ENCODE peak calls at places on chromosomes 4 and X, in eight cellular contexts. G, K, Q, X, W, T, D and A are unnamed samples.

GRCh38 chr4:83552924-83553323 is 17.0 kb downstream of the GPAT3 start:
- DNase-seq in G (peak), K (no peak), Q (no peak), X (no peak), W (peak), T (no peak), D (no peak), A (peak)

GRCh38 chr4:63742882-63743281 is 666.4 kb downstream of the TECRL start:
- DNase-seq in G (no peak), K (no peak), Q (no peak), X (no peak), W (no peak), T (no peak), D (no peak), A (no peak)

GRCh38 chr4:113730467-113731216 is 30.9 kb downstream of the CAMK2D start:
- DNase-seq in G (no peak), K (no peak), Q (no peak), X (no peak), W (no peak), T (no peak), D (no peak), A (no peak)

GRCh38 chrX:103664363-103664762 is 22.1 kb downstream of the MORF4L2 start:
- DNase-seq in G (peak), K (no peak), Q (no peak), X (no peak), W (no peak), T (no peak), D (no peak), A (no peak)

GRCh38 chr4:4974727-4975126 is 44.5 kb downstream of the CYTL1 start:
- DNase-seq in G (no peak), K (no peak), Q (no peak), X (no peak), W (no peak), T (no peak), D (no peak), A (no peak)

GRCh38 chr4:181618896-181619295 is 624.3 kb upstream of the TENM3 start:
- DNase-seq in G (no peak), K (no peak), Q (no peak), X (no peak), W (no peak), T (no peak), D (no peak), A (no peak)

GRCh38 chr4:140049924-140050681 is 103.9 kb downstream of the MAML3 start:
- DNase-seq in G (no peak), K (peak), Q (no peak), X (no peak), W (peak), T (no peak), D (no peak), A (peak)

GRCh38 chr4:121139533-121140222 is 24.4 kb downstream of the TNIP3 start:
- DNase-seq in G (no peak), K (no peak), Q (peak), X (peak), W (peak), T (no peak), D (no peak), A (peak)

GRCh38 chr4:6855692-6856297 is 53.8 kb upstream of the TBC1D14 start:
- DNase-seq in G (no peak), K (peak), Q (peak), X (peak), W (peak), T (peak), D (no peak), A (peak)

GRCh38 chr4:55866973-55867574 is 13.6 kb downstream of the EXOC1 start:
- DNase-seq in G (peak), K (peak), Q (no peak), X (peak), W (peak), T (no peak), D (no peak), A (peak)

GRCh38 chrX:7925867-7926472 is 1.2 kb downstream of the PNPLA4 start:
- DNase-seq in G (peak), K (peak), Q (peak), X (peak), W (peak), T (peak), D (peak), A (peak)

GRCh38 chrX:153644356-153645125 is 2.5 kb upstream of the DUSP9 start:
- DNase-seq in G (no peak), K (no peak), Q (no peak), X (no peak), W (no peak), T (no peak), D (no peak), A (no peak)

GRCh38 chr4:122156819-122157218 is 4.7 kb downstream of the BLTP1 start:
- DNase-seq in G (no peak), K (no peak), Q (no peak), X (no peak), W (no peak), T (no peak), D (no peak), A (no peak)

GRCh38 chr4:57184378-57185031 is 74.3 kb upstream of the IGFBP7 start:
- DNase-seq in G (no peak), K (no peak), Q (no peak), X (no peak), W (no peak), T (no peak), D (no peak), A (no peak)

GRCh38 chrX:110178179-110178865 is 139.6 kb downstream of the AMMECR1 start:
- DNase-seq in G (peak), K (no peak), Q (no peak), X (no peak), W (no peak), T (no peak), D (no peak), A (no peak)

GRCh38 chrX:8453619-8454018 is 11.0 kb upstream of the VCX3B start:
- DNase-seq in G (no peak), K (no peak), Q (no peak), X (no peak), W (no peak), T (no peak), D (no peak), A (no peak)

GRCh38 chrX:139831689-139832456 is 101.0 kb downstream of the ATP11C start:
- DNase-seq in G (peak), K (no peak), Q (peak), X (peak), W (peak), T (no peak), D (no peak), A (peak)

GRCh38 chrX:26295425-26295824 is 79.5 kb downstream of the MAGEB5 start:
- DNase-seq in G (no peak), K (no peak), Q (no peak), X (no peak), W (no peak), T (no peak), D (no peak), A (no peak)

GRCh38 chr4:80610845-80611244 is 275.3 kb downstream of the CFAP299 start:
- DNase-seq in G (peak), K (no peak), Q (peak), X (peak), W (no peak), T (no peak), D (no peak), A (peak)

GRCh38 chrX:38087594-38087993 is 81.2 kb downstream of the SYTL5 start:
- DNase-seq in G (no peak), K (no peak), Q (no peak), X (no peak), W (no peak), T (no peak), D (no peak), A (no peak)

GRCh38 chr4:93475730-93476129 is 352.8 kb upstream of the ATOH1 start:
- DNase-seq in G (no peak), K (no peak), Q (no peak), X (no peak), W (no peak), T (no peak), D (no peak), A (no peak)

GRCh38 chr4:173490817-173491518 is 39.1 kb downstream of the HAND2 start:
- DNase-seq in G (no peak), K (no peak), Q (peak), X (peak), W (peak), T (no peak), D (no peak), A (peak)

GRCh38 chrX:11664211-11664888 is 1.4 kb downstream of the ARHGAP6 start:
- DNase-seq in G (peak), K (no peak), Q (no peak), X (peak), W (peak), T (no peak), D (peak), A (peak)

GRCh38 chr4:119025916-119026661 is 109.5 kb upstream of the MYOZ2 start:
- DNase-seq in G (peak), K (peak), Q (peak), X (peak), W (peak), T (peak), D (no peak), A (peak)

GRCh38 chr4:61425315-61425714 is 225.2 kb downstream of the ADGRL3 start:
- DNase-seq in G (no peak), K (no peak), Q (no peak), X (no peak), W (no peak), T (no peak), D (no peak), A (no peak)

GRCh38 chr4:81428002-81428401 is 43.7 kb downstream of the RASGEF1B start:
- DNase-seq in G (no peak), K (no peak), Q (no peak), X (no peak), W (no peak), T (no peak), D (no peak), A (no peak)

GRCh38 chrX:635428-636192 is 5.0 kb downstream of the SHOX start:
- DNase-seq in G (no peak), K (no peak), Q (no peak), X (no peak), W (no peak), T (no peak), D (no peak), A (no peak)

GRCh38 chr4:186472948-186473347 is 82.4 kb downstream of the MTNR1A start:
- DNase-seq in G (no peak), K (peak), Q (peak), X (peak), W (peak), T (no peak), D (no peak), A (peak)

GRCh38 chr4:2449051-2449450 is 19.9 kb upstream of the RNF4 start:
- DNase-seq in G (no peak), K (no peak), Q (no peak), X (no peak), W (no peak), T (no peak), D (no peak), A (no peak)

GRCh38 chr4:10715696-10716095 is 31.1 kb upstream of the CLNK start:
- DNase-seq in G (no peak), K (no peak), Q (no peak), X (peak), W (no peak), T (no peak), D (no peak), A (peak)

GRCh38 chr4:65880594-65880993 is 210.3 kb upstream of the EPHA5 start:
- DNase-seq in G (no peak), K (no peak), Q (no peak), X (no peak), W (peak), T (no peak), D (no peak), A (no peak)
- TF ChIP-seq CTCF in G (no peak), K (no peak), Q (no peak), X (no peak), W (no peak), T (no peak), D (no peak), A (no peak)

DNA sequence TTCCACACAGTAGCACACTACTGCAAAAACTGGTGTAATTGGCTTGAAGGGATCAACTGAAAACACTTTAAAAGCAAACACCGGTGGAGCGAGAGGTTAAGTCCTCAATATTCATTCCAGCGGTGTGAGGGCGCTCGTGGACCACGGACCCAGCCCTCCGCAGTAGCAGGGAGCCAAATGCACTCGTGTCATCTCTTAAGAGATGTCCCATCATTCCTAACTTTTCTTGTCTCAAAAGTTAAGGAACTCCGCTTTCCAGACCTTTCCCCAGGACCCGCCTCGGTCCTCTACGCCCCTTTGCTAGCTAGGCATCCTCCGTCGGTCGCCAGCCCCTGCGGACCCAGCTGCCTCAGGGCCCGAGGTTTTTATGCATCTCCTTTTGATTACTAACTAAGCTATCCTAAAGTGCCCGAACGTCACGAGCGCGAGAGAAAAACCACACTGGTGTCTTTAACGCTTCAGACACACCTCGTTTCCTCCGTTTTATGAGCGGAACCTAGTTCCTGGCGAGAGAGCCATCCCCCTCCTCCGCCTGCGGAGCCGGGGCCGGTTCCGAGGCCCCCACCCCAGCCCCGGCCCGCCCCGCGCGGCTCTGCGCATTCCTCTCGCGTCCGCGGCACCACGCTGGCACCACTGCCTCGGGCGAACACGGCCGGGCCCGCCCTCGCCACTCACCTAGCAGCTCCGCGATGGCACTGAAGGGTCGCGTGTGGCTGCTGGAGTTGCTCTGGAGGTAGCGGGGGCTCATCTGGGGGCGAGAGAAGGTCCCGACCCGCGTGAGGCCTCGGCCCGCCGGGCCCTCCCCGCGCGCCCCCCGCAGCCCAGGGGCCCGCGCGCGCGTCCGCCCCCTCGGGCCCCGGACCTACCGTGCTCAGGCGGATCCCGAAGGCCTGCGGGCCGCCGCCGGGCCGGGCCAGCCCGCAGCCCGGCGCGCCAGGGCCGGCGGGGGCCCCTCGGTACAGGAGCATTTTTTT is 723 bp downstream of the MORC4 start:
- DNase-seq in G (peak), K (peak), Q (no peak), X (peak), W (peak), T (peak), D (peak), A (peak)
- H3K4me3 ChIP-seq in G (peak), K (peak), Q (peak), X (peak), W (peak), T (peak), D (peak), A (peak)

GRCh38 chr4:172207258-172207657 is 394.1 kb downstream of the GALNTL6 start:
- DNase-seq in G (no peak), K (no peak), Q (no peak), X (no peak), W (no peak), T (no peak), D (no peak), A (no peak)

DNA sequence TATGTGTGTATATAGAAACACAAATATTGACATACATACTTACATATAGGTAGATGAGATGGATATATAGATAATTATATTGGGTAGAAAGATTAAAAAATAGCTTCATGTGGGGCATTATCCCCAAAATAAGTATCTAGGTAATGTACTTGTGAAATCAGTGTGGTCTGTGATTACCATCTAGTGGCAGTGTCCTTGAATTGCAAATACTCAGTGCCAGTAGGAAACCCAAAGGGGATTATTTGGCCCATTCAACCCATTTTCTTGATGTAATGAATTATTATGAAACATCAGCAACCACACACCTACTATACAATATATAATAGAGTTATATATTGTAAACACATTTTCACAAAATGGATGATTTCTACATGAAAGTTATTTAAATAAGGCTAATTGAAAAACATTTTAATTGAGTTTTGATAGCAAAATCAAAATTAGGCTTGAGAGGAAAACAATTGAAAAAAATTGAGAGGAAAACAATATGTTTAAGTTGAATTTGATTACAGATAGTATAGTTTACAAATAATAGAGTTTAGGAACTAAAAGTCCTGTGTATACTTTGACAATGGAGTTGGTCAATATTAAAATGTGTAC is 389.4 kb downstream of the GALNTL6 start:
- DNase-seq in G (no peak), K (peak), Q (peak), X (peak), W (peak), T (no peak), D (no peak), A (peak)
- TF ChIP-seq CTCF in G (no peak), K (peak), Q (peak), X (peak), W (peak), T (peak), D (peak), A (peak)

GRCh38 chr4:112706840-112707207 is 69.9 kb downstream of the LARP7 start:
- DNase-seq in G (no peak), K (no peak), Q (no peak), X (no peak), W (no peak), T (no peak), D (no peak), A (no peak)
- H3K4me3 ChIP-seq in G (no peak), K (peak), Q (no peak), X (no peak), W (no peak), T (peak), D (peak), A (no peak)

DNA sequence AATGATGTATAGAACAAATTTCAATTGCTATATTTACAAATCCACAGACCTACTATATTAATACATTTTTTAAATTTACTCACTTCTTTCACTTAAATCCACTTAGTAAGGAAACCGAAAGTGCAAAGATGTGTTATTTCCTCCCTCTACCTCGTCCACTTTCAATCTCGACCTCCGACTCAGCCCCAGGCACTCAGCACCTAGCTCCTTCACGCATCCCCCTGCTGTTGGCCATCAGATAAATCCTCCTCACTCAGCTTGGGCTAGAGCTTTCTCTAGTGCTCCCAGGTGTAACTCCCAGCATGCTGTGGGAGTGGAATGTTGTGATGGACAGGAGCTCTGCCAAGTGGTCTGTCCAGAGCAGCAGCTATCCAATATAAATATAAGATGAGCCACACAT is 26.7 kb upstream of the TEC start:
- DNase-seq in G (no peak), K (no peak), Q (no peak), X (no peak), W (no peak), T (no peak), D (no peak), A (no peak)
- TF ChIP-seq CTCF in G (no peak), K (no peak), Q (no peak), X (no peak), W (no peak), T (no peak), D (no peak), A (no peak)

GRCh38 chrX:136183917-136184316 is 36.6 kb downstream of the FHL1 start:
- DNase-seq in G (no peak), K (no peak), Q (no peak), X (no peak), W (peak), T (no peak), D (no peak), A (no peak)

GRCh38 chrX:136186023-136186413 is 38.7 kb downstream of the FHL1 start:
- DNase-seq in G (no peak), K (no peak), Q (no peak), X (no peak), W (no peak), T (no peak), D (no peak), A (no peak)

GRCh38 chrX:136182394-136182793 is 35.1 kb downstream of the FHL1 start:
- DNase-seq in G (no peak), K (no peak), Q (no peak), X (no peak), W (peak), T (no peak), D (no peak), A (no peak)

GRCh38 chrX:136183175-136183574 is 35.8 kb downstream of the FHL1 start:
- DNase-seq in G (no peak), K (no peak), Q (no peak), X (no peak), W (no peak), T (no peak), D (no peak), A (no peak)

GRCh38 chrX:136185409-136186022 is 38.2 kb downstream of the FHL1 start:
- DNase-seq in G (no peak), K (peak), Q (no peak), X (no peak), W (peak), T (peak), D (no peak), A (no peak)
- H3K4me3 ChIP-seq in G (no peak), K (peak), Q (no peak), X (no peak), W (no peak), T (peak), D (peak), A (no peak)